ENCODE peak calls at places on chromosomes 3 and 15, in nine cellular contexts. V, O, M, J, T, P, W, D and Z are unnamed samples. For H3K4me1 and H3K36me3, the result is how much of the 10 kb centered on the place peaks cover.

GRCh38 chr15:28051920-28052633 is 47.0 kb downstream of the OCA2 start:
- DNase-seq in T (no peak), P (no peak), M (peak), W (no peak), O (peak), V (no peak), J (no peak), D (no peak), Z (no peak)

GRCh38 chr3:119125742-119126507 is 20.0 kb upstream of the TEX55 start:
- DNase-seq in O (no peak), M (no peak), V (no peak), P (no peak), T (no peak), D (no peak), J (no peak), W (no peak), Z (peak)

GRCh38 chr15:66748320-66748779 is 46.3 kb downstream of the SMAD6 start:
- DNase-seq in V (no peak), J (no peak), D (peak), M (no peak), P (no peak), O (no peak), W (no peak), T (no peak), Z (no peak)

GRCh38 chr15:101269479-101270223 is 7.6 kb downstream of the SELENOS start:
- DNase-seq in M (no peak), P (no peak), D (peak), W (no peak), V (no peak), J (no peak), T (no peak), O (no peak), Z (peak)

GRCh38 chr3:188214442-188214841 is 60.5 kb downstream of the LPP start:
- DNase-seq in P (no peak), D (peak), M (no peak), T (no peak), J (no peak), O (no peak), V (no peak), W (no peak), Z (no peak)

GRCh38 chr15:70955151-70955550 is 62.5 kb downstream of the LRRC49 start:
- DNase-seq in W (no peak), O (no peak), M (no peak), V (no peak), P (no peak), T (no peak), D (peak), J (no peak), Z (no peak)

GRCh38 chr3:15851735-15852134 is 54.0 kb upstream of the ANKRD28 start:
- DNase-seq in D (no peak), V (no peak), W (no peak), T (no peak), O (no peak), M (no peak), P (no peak), J (no peak), Z (no peak)

GRCh38 chr3:29430558-29430971 is 149.7 kb downstream of the RBMS3 start:
- DNase-seq in V (no peak), W (no peak), T (no peak), M (no peak), J (no peak), O (no peak), P (no peak), D (peak), Z (no peak)

GRCh38 chr15:42160110-42160509 is 3.7 kb upstream of the PLA2G4F start:
- DNase-seq in M (no peak), P (no peak), T (no peak), W (no peak), V (no peak), O (no peak), J (no peak), D (no peak), Z (no peak)

GRCh38 chr3:35946121-35946856 is 307.0 kb downstream of the ARPP21 start:
- DNase-seq in J (no peak), O (no peak), P (no peak), D (peak), M (peak), T (no peak), W (no peak), V (peak), Z (no peak)

GRCh38 chr15:76056931-76057330 is 2.9 kb upstream of the TMEM266 start:
- DNase-seq in O (no peak), V (peak), D (no peak), P (no peak), T (no peak), M (no peak), W (no peak), J (no peak), Z (no peak)

GRCh38 chr15:50390549-50391264 is 33.5 kb upstream of the USP8 start:
- DNase-seq in T (no peak), V (no peak), P (no peak), J (no peak), W (no peak), D (no peak), M (no peak), O (no peak), Z (no peak)

GRCh38 chr3:194034556-194035336 is 101.2 kb upstream of the HES1 start:
- DNase-seq in V (no peak), O (no peak), M (no peak), J (no peak), T (no peak), W (no peak), D (no peak), P (peak), Z (no peak)

GRCh38 chr3:196639517-196640500 is at the start of gene NRROS:
- DNase-seq in J (peak), P (peak), O (no peak), M (peak), V (peak), T (peak), W (peak), D (peak), Z (peak)

GRCh38 chr3:150372320-150373118 is 35.6 kb upstream of the TSC22D2 start:
- DNase-seq in J (no peak), D (peak), M (no peak), V (no peak), T (no peak), W (no peak), P (no peak), O (no peak), Z (no peak)

GRCh38 chr3:69410301-69410700 is 24.4 kb upstream of the FRMD4B start:
- DNase-seq in V (peak), D (peak), J (peak), W (peak), T (peak), M (peak), P (peak), O (no peak), Z (peak)

DNA sequence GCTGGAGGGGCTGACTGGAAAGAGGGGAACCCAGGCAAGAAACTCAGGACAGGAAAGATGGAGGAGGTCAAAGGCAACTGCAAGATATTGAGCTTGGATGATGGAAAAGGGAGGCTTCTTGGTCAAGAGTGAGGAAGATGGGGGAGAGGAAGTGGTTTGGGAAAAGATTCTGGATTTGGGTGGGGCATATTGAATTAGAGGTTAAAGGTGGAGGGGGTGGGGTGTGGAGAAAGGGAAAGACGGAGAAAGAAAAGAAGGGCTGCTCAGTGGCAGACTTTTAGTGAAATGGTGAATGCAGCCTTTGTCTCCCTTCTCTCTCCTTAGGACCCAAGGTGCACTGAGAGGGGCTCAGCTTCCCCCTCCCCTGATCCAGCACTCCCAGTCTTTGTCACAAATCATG is 655 bp upstream of the FAM3D start:
- DNase-seq in P (peak), O (no peak), V (no peak), D (no peak), W (no peak), J (no peak), T (no peak), M (no peak), Z (no peak)
- H3K4me1 ChIP-seq in P (under half), O (under half), V (under half), D (under half), W (under half), J (under half), T (under half), M (under half), Z (under half)

DNA sequence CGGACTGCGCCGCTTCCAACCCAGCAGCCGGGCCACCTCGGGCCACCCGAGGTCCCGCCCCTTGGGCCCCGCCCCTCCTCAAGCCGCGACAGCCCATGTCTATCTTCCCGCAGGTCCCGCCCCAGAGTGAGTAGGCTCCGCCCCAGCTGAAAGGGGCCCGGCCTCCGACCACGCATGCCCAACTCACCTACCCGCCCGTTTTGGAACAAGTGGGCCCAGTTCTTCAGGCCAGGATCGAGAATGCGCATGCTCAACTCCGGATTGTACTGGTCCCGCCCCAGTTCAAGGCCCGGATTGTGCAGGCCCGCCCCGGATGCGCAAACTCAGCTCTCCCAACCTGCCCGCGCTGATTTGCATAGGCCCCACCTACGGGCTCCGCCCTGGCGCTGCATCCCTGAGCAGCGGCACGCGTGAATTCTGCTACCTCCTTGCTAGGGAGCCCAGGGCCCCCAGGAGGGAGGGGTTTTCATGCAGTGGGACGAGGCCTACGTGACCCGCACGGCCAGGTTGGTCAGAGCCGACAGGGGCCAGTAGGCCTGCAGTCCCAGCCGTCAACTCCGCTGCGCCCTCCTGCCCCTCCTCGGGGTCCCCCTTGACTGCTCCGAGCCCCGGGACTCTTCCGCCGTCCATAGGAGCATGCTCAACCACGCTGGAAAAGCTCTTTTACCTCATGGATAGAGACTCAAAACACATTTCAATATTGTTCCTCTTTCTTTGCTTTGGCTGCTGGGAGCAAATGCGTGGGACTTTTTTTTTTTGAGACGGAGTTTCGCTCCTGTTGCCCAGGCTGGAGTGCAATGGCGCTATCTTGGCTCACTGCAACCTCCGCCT is at the start of gene PFKFB4:
- DNase-seq in V (peak), P (peak), T (peak), O (peak), D (peak), W (peak), J (peak), M (peak), Z (peak)
- TF ChIP-seq CTCF in V (no peak), P (no peak), T (peak), O (no peak), D (no peak), W (peak), J (peak), M (no peak), Z (no peak)

DNA sequence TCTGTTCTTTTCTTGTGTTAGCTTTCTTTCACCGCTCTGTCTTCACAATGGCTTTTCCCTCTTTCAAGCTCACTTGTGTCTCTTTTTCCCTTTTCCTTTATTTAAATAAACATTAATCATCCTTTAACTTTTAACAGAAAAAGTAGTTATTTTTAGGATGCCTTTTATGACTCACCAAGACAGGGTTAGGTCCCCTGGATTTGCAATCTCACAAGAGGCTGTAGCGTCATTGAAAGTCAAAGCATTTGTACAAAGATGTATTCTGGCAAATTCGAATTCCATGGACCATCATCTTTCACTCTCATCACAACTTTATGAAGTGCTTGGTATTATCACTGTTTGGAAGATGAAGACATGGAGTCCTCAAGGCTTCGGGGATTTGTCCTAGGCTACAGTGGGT is 34.8 kb upstream of the MCTP2 start:
- DNase-seq in O (no peak), D (peak), P (no peak), V (no peak), T (no peak), M (no peak), J (no peak), W (no peak), Z (no peak)
- H3K36me3 ChIP-seq in O (under half), D (under half), P (under half), V (under half), T (under half), M (under half), J (under half), W (under half), Z (under half)

GRCh38 chr15:79965836-79966630 is 5.0 kb downstream of the BCL2A1 start:
- DNase-seq in P (no peak), O (no peak), V (no peak), D (peak), J (no peak), M (no peak), W (no peak), T (no peak), Z (no peak)

GRCh38 chr15:79967331-79968182 is 3.4 kb downstream of the BCL2A1 start:
- DNase-seq in O (no peak), J (no peak), D (peak), W (no peak), V (no peak), T (no peak), P (no peak), M (no peak), Z (no peak)

GRCh38 chr15:79970921-79971434 is at the start of gene BCL2A1:
- DNase-seq in D (peak), J (no peak), O (no peak), W (no peak), V (no peak), P (no peak), T (peak), M (no peak), Z (no peak)

GRCh38 chr15:79966634-79967330 is 4.2 kb downstream of the BCL2A1 start:
- DNase-seq in D (no peak), W (no peak), P (no peak), M (no peak), J (no peak), V (no peak), T (no peak), O (no peak), Z (no peak)

DNA sequence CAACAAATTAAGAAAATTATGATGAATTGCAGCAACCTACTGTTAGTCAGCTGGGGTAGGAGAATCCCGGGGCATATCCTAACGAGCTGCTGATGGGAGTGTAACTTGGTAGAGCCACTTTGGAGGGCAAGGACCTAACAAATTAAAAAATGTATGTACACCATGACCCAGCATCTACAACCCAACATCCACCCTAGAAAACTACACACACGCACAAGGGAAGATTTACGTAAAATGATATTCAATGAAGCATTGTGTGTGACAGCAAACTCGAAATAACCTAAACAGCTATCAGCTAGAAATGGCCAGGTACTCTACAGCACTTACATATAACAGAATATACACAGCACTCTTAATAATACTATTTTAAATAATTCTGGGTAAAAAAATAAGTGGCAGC is 1.8 kb downstream of the BCL2A1 start:
- DNase-seq in J (no peak), W (no peak), P (no peak), O (no peak), T (no peak), M (no peak), D (no peak), V (no peak), Z (no peak)
- H3K4me1 ChIP-seq in J (under half), W (under half), P (under half), O (under half), T (under half), M (under half), D (under half), V (under half), Z (under half)